ENCODE peak calls at places on chromosomes 4 and X, in ten cellular contexts. One of them, this sample, is unnamed.

GRCh38 chr4:85829276-85830051 is 354.5 kb downstream of the ARHGAP24 start:
- DNase-seq in ovary: no peak
- DNase-seq in sigmoid colon: no peak
- DNase-seq in neuronal stem cell: no peak
- DNase-seq in aorta: no peak
- DNase-seq in AG09309: no peak
- DNase-seq in pancreas: no peak
- DNase-seq in astrocyte of the spinal cord: peak
- DNase-seq in GM12878: no peak
- DNase-seq in choroid plexus epithelial cell: peak
- DNase-seq in this sample: peak

GRCh38 chr4:187615972-187616371 is 379.6 kb upstream of the ZFP42 start:
- DNase-seq in pancreas: no peak
- DNase-seq in choroid plexus epithelial cell: no peak
- DNase-seq in GM12878: no peak
- DNase-seq in sigmoid colon: no peak
- DNase-seq in aorta: no peak
- DNase-seq in ovary: no peak
- DNase-seq in neuronal stem cell: no peak
- DNase-seq in AG09309: no peak
- DNase-seq in astrocyte of the spinal cord: no peak
- DNase-seq in this sample: no peak

GRCh38 chr4:101211146-101211553 is 136.2 kb downstream of the PPP3CA start:
- DNase-seq in choroid plexus epithelial cell: no peak
- DNase-seq in sigmoid colon: no peak
- DNase-seq in aorta: no peak
- DNase-seq in neuronal stem cell: no peak
- DNase-seq in ovary: no peak
- DNase-seq in pancreas: no peak
- DNase-seq in astrocyte of the spinal cord: peak
- DNase-seq in GM12878: no peak
- DNase-seq in AG09309: peak
- DNase-seq in this sample: peak

GRCh38 chr4:165394275-165394674 is 15.5 kb downstream of the CPE start:
- DNase-seq in choroid plexus epithelial cell: peak
- DNase-seq in astrocyte of the spinal cord: peak
- DNase-seq in aorta: no peak
- DNase-seq in sigmoid colon: no peak
- DNase-seq in pancreas: no peak
- DNase-seq in GM12878: no peak
- DNase-seq in AG09309: no peak
- DNase-seq in neuronal stem cell: no peak
- DNase-seq in ovary: no peak
- DNase-seq in this sample: peak

GRCh38 chrX:57651169-57651919 is 28.7 kb downstream of the NLRP2B start:
- DNase-seq in sigmoid colon: no peak
- DNase-seq in aorta: no peak
- DNase-seq in ovary: no peak
- DNase-seq in AG09309: no peak
- DNase-seq in GM12878: no peak
- DNase-seq in astrocyte of the spinal cord: no peak
- DNase-seq in pancreas: no peak
- DNase-seq in neuronal stem cell: no peak
- DNase-seq in choroid plexus epithelial cell: no peak
- DNase-seq in this sample: no peak

GRCh38 chrX:145190801-145191389 is 56.4 kb upstream of the SPANXN1 start:
- DNase-seq in sigmoid colon: no peak
- DNase-seq in ovary: no peak
- DNase-seq in neuronal stem cell: no peak
- DNase-seq in pancreas: no peak
- DNase-seq in AG09309: no peak
- DNase-seq in aorta: no peak
- DNase-seq in choroid plexus epithelial cell: peak
- DNase-seq in GM12878: no peak
- DNase-seq in astrocyte of the spinal cord: no peak
- DNase-seq in this sample: peak

GRCh38 chrX:68936608-68937007 is 107.8 kb downstream of the EFNB1 start:
- DNase-seq in aorta: no peak
- DNase-seq in neuronal stem cell: no peak
- DNase-seq in pancreas: no peak
- DNase-seq in sigmoid colon: peak
- DNase-seq in ovary: no peak
- DNase-seq in astrocyte of the spinal cord: peak
- DNase-seq in AG09309: peak
- DNase-seq in choroid plexus epithelial cell: peak
- DNase-seq in GM12878: no peak
- DNase-seq in this sample: peak

GRCh38 chrX:127030011-127030738 is 210.6 kb downstream of the PRR32 start:
- DNase-seq in neuronal stem cell: no peak
- DNase-seq in aorta: no peak
- DNase-seq in sigmoid colon: no peak
- DNase-seq in GM12878: no peak
- DNase-seq in astrocyte of the spinal cord: no peak
- DNase-seq in choroid plexus epithelial cell: no peak
- DNase-seq in pancreas: no peak
- DNase-seq in ovary: peak
- DNase-seq in AG09309: no peak
- DNase-seq in this sample: no peak

GRCh38 chrX:119698835-119699234 is 5.9 kb upstream of the SEPTIN6 start:
- DNase-seq in ovary: no peak
- DNase-seq in aorta: no peak
- DNase-seq in astrocyte of the spinal cord: peak
- DNase-seq in neuronal stem cell: no peak
- DNase-seq in choroid plexus epithelial cell: peak
- DNase-seq in sigmoid colon: no peak
- DNase-seq in AG09309: no peak
- DNase-seq in pancreas: no peak
- DNase-seq in GM12878: no peak
- DNase-seq in this sample: peak

GRCh38 chr4:23297327-23297726 is 592.5 kb downstream of the PPARGC1A start:
- DNase-seq in astrocyte of the spinal cord: no peak
- DNase-seq in pancreas: no peak
- DNase-seq in sigmoid colon: no peak
- DNase-seq in neuronal stem cell: no peak
- DNase-seq in aorta: no peak
- DNase-seq in AG09309: no peak
- DNase-seq in choroid plexus epithelial cell: no peak
- DNase-seq in GM12878: no peak
- DNase-seq in ovary: no peak
- DNase-seq in this sample: no peak

GRCh38 chr4:77072195-77072753 is 3.5 kb downstream of the CCNI start:
- DNase-seq in astrocyte of the spinal cord: no peak
- DNase-seq in sigmoid colon: no peak
- DNase-seq in aorta: no peak
- DNase-seq in GM12878: no peak
- DNase-seq in AG09309: no peak
- DNase-seq in choroid plexus epithelial cell: no peak
- DNase-seq in pancreas: peak
- DNase-seq in neuronal stem cell: no peak
- DNase-seq in ovary: no peak
- DNase-seq in this sample: no peak

GRCh38 chr4:21801661-21802355 is 146.8 kb downstream of the KCNIP4 start:
- DNase-seq in astrocyte of the spinal cord: peak
- DNase-seq in GM12878: no peak
- DNase-seq in sigmoid colon: no peak
- DNase-seq in neuronal stem cell: no peak
- DNase-seq in aorta: no peak
- DNase-seq in pancreas: no peak
- DNase-seq in choroid plexus epithelial cell: peak
- DNase-seq in AG09309: no peak
- DNase-seq in ovary: no peak
- DNase-seq in this sample: peak

GRCh38 chr4:21806991-21807390 is 141.6 kb downstream of the KCNIP4 start:
- DNase-seq in GM12878: no peak
- DNase-seq in AG09309: no peak
- DNase-seq in neuronal stem cell: no peak
- DNase-seq in choroid plexus epithelial cell: peak
- DNase-seq in sigmoid colon: no peak
- DNase-seq in ovary: no peak
- DNase-seq in astrocyte of the spinal cord: no peak
- DNase-seq in aorta: no peak
- DNase-seq in pancreas: no peak
- DNase-seq in this sample: no peak

DNA sequence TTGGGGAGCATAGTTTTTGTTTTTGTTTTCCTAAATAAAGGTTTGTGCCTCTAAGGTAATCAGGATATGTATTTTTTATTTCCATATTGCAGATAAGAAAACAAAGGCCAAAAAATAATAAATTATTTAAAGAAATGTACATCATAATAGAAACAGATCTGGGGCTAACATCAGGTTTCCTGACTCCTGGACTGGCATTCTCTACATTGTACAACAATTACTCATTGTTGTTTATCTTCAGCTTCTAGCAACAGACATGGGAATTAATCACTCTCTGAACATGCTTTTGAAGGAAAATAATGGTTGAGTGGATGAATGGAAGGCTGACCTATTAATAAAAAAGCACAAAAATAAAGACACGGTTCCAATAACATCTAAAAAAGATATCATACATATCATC is 146.2 kb downstream of the KCNIP4 start:
- DNase-seq in astrocyte of the spinal cord: peak
- DNase-seq in GM12878: no peak
- DNase-seq in AG09309: no peak
- DNase-seq in pancreas: no peak
- DNase-seq in neuronal stem cell: no peak
- DNase-seq in choroid plexus epithelial cell: peak
- DNase-seq in ovary: no peak
- DNase-seq in aorta: no peak
- DNase-seq in sigmoid colon: no peak
- DNase-seq in this sample: peak
- H3K4me3 ChIP-seq in astrocyte of the spinal cord: no peak
- H3K4me3 ChIP-seq in GM12878: no peak
- H3K4me3 ChIP-seq in AG09309: no peak
- H3K4me3 ChIP-seq in pancreas: no peak
- H3K4me3 ChIP-seq in neuronal stem cell: no peak
- H3K4me3 ChIP-seq in choroid plexus epithelial cell: no peak
- H3K4me3 ChIP-seq in ovary: no peak
- H3K4me3 ChIP-seq in aorta: no peak
- H3K4me3 ChIP-seq in sigmoid colon: no peak
- H3K4me3 ChIP-seq in this sample: no peak

DNA sequence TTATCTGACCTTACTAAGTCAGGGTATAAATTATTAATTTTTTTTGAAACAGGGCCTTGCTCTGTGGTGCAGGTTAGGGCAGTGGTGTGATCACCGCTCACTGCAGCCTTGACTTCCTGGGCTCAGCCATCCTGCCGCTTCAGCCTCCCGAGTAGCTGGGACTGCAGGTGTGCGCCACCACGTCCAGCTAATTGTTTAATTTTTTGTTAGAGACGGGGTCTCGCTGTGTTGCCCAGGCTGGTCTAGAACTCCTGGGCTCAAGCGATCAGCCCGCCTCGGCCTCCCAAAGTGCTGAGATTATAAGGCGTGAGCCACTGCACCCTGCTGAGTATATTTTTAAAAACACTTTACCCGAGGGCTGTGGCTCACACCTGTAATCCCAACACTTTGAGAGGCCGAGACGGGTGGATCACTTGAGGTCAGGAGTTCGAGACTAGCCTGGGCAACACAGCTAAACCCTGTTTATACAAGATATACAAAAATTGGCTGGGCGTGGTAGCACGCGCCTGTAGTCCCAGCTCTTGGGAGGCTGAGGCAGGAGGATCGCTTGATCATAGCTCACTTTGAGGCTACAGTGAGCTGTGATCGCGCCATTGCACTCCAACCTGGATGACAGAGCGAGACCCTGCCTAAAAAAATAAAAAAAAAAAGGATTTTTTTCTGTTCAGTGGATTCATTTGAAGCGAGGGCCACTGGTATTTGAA is 721 bp upstream of the TBC1D25 start:
- DNase-seq in neuronal stem cell: no peak
- DNase-seq in AG09309: no peak
- DNase-seq in GM12878: no peak
- DNase-seq in sigmoid colon: peak
- DNase-seq in ovary: no peak
- DNase-seq in choroid plexus epithelial cell: no peak
- DNase-seq in astrocyte of the spinal cord: no peak
- DNase-seq in pancreas: no peak
- DNase-seq in aorta: no peak
- DNase-seq in this sample: no peak
- H3K4me3 ChIP-seq in neuronal stem cell: no peak
- H3K4me3 ChIP-seq in AG09309: peak
- H3K4me3 ChIP-seq in GM12878: no peak
- H3K4me3 ChIP-seq in sigmoid colon: peak
- H3K4me3 ChIP-seq in ovary: peak
- H3K4me3 ChIP-seq in choroid plexus epithelial cell: peak
- H3K4me3 ChIP-seq in astrocyte of the spinal cord: peak
- H3K4me3 ChIP-seq in pancreas: no peak
- H3K4me3 ChIP-seq in aorta: no peak
- H3K4me3 ChIP-seq in this sample: peak

GRCh38 chr4:182554736-182555135 is 311.5 kb downstream of the TENM3 start:
- DNase-seq in AG09309: peak
- DNase-seq in neuronal stem cell: no peak
- DNase-seq in ovary: no peak
- DNase-seq in choroid plexus epithelial cell: no peak
- DNase-seq in aorta: no peak
- DNase-seq in sigmoid colon: no peak
- DNase-seq in pancreas: no peak
- DNase-seq in astrocyte of the spinal cord: peak
- DNase-seq in GM12878: no peak
- DNase-seq in this sample: peak
- H3K4me3 ChIP-seq in AG09309: peak
- H3K4me3 ChIP-seq in neuronal stem cell: no peak
- H3K4me3 ChIP-seq in ovary: peak
- H3K4me3 ChIP-seq in choroid plexus epithelial cell: no peak
- H3K4me3 ChIP-seq in aorta: no peak
- H3K4me3 ChIP-seq in sigmoid colon: peak
- H3K4me3 ChIP-seq in pancreas: no peak
- H3K4me3 ChIP-seq in astrocyte of the spinal cord: no peak
- H3K4me3 ChIP-seq in GM12878: no peak
- H3K4me3 ChIP-seq in this sample: no peak

DNA sequence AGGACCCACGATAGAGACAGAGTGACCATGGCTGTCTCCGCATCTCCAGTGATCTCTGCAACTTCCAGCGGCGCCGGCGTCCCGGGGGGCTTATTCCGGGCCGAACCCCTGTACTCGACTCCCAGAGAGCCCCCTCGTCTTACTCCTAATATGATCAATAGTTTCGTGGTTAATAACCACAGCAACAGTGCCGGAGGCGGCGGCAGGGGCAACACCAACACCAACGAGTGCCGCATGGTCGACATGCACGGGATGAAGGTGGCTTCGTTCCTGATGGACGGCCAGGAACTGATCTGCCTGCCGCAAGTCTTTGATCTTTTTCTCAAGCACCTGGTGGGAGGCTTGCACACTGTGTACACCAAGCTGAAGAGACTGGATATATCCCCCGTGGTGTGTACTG is 343 bp downstream of the DACH2 start:
- DNase-seq in aorta: no peak
- DNase-seq in ovary: no peak
- DNase-seq in neuronal stem cell: no peak
- DNase-seq in pancreas: no peak
- DNase-seq in AG09309: no peak
- DNase-seq in astrocyte of the spinal cord: no peak
- DNase-seq in sigmoid colon: no peak
- DNase-seq in choroid plexus epithelial cell: no peak
- DNase-seq in GM12878: no peak
- DNase-seq in this sample: no peak
- H3K4me3 ChIP-seq in aorta: peak
- H3K4me3 ChIP-seq in ovary: peak
- H3K4me3 ChIP-seq in neuronal stem cell: peak
- H3K4me3 ChIP-seq in pancreas: peak
- H3K4me3 ChIP-seq in AG09309: peak
- H3K4me3 ChIP-seq in astrocyte of the spinal cord: peak
- H3K4me3 ChIP-seq in sigmoid colon: peak
- H3K4me3 ChIP-seq in choroid plexus epithelial cell: peak
- H3K4me3 ChIP-seq in GM12878: no peak
- H3K4me3 ChIP-seq in this sample: peak